ENCODE peak calls at places on chromosomes 1 and 21, in five cellular contexts. V is NCI-H1105 treated with DMSO at 0.1 percent for 48 hours, B is neuronal stem cell, O is NCI-H146, M is cardiac muscle cell. L is an unnamed sample.

GRCh38 chr1:72399807-72400206 is 117.5 kb upstream of the NEGR1 start:
- DNase-seq in B (no peak), M (no peak), O (no peak), V (no peak), L (no peak)

GRCh38 chr21:30444204-30444603 is 4.1 kb downstream of the KRTAP15-1 start:
- DNase-seq in M (peak; percentile 2), O (peak; percentile 39), V (no peak), B (no peak), L (no peak)

GRCh38 chr1:233289676-233290075 is 5.8 kb downstream of the PCNX2 start:
- DNase-seq in B (no peak), O (peak; percentile 88), M (no peak), V (peak; percentile 21), L (no peak)

GRCh38 chr1:56563568-56563967 is 15.8 kb downstream of the PLPP3 start:
- DNase-seq in M (no peak), O (no peak), V (no peak), B (no peak), L (no peak)

GRCh38 chr1:2315711-2316450 is 75.5 kb downstream of the MORN1 start:
- DNase-seq in O (no peak), M (no peak), B (no peak), V (no peak), L (no peak)

GRCh38 chr1:78049396-78049795 is 3.6 kb downstream of the GIPC2 start:
- DNase-seq in B (no peak), V (no peak), M (peak; percentile 31), O (no peak), L (no peak)

GRCh38 chr1:217105432-217105831 is 382.2 kb upstream of the ESRRG start:
- DNase-seq in O (peak; percentile 79), B (no peak), V (peak; percentile 61), M (no peak), L (no peak)

GRCh38 chr1:66557157-66557556 is 23.2 kb downstream of the SGIP1 start:
- DNase-seq in V (no peak), M (no peak), B (no peak), O (no peak), L (no peak)

GRCh38 chr1:213569816-213570150 is 418.0 kb upstream of the PROX1 start:
- DNase-seq in B (no peak), V (no peak), M (no peak), O (no peak), L (no peak)

GRCh38 chr1:10903826-10904225 is 107.4 kb upstream of the CASZ1 start:
- DNase-seq in V (no peak), M (no peak), B (no peak), O (no peak), L (no peak)

GRCh38 chr1:21783679-21784603 is 992 bp upstream of the USP48 start:
- DNase-seq in M (peak; percentile 96), B (no peak), O (peak; percentile 92), V (no peak), L (no peak)

GRCh38 chr1:41394918-41395598 is 33.8 kb downstream of the FOXO6 start:
- DNase-seq in O (peak; percentile 24), V (peak; percentile 89), M (peak; percentile 88), B (peak; percentile 88), L (no peak)

GRCh38 chr1:116537898-116538297 is 32.9 kb downstream of the CD58 start:
- DNase-seq in O (no peak), V (no peak), M (no peak), B (no peak), L (no peak)

L was measured in T-helper 1 cell.